ENCODE peak calls at places on chromosomes 11 and 22, in ten cellular contexts. One of them, this sample, is unnamed.

GRCh38 chr22:31272522-31273446 is 19.5 kb downstream of the PIK3IP1 start:
- DNase-seq in MM.1S: peak; percentile 59
- DNase-seq in B cell: peak; percentile 61
- DNase-seq in progenitor cell of endocrine pancreas: peak; percentile 30
- DNase-seq in LNCaP clone FGC: no peak
- DNase-seq in GM06990: no peak
- DNase-seq in foreskin fibroblast: peak; percentile 37
- DNase-seq in adrenal gland: peak; percentile 76
- DNase-seq in AG04449: no peak
- DNase-seq in A673: peak; percentile 74
- DNase-seq in this sample: peak; percentile 68

GRCh38 chr11:70200212-70200844 is 2.8 kb upstream of the FADD start:
- DNase-seq in MM.1S: no peak
- DNase-seq in B cell: no peak
- DNase-seq in progenitor cell of endocrine pancreas: no peak
- DNase-seq in LNCaP clone FGC: no peak
- DNase-seq in GM06990: no peak
- DNase-seq in foreskin fibroblast: no peak
- DNase-seq in adrenal gland: no peak
- DNase-seq in AG04449: no peak
- DNase-seq in A673: no peak
- DNase-seq in this sample: no peak

GRCh38 chr22:20249797-20250354 is 18.2 kb downstream of the RTN4R start:
- DNase-seq in MM.1S: no peak
- DNase-seq in B cell: no peak
- DNase-seq in progenitor cell of endocrine pancreas: no peak
- DNase-seq in LNCaP clone FGC: peak; percentile 59
- DNase-seq in GM06990: no peak
- DNase-seq in foreskin fibroblast: no peak
- DNase-seq in adrenal gland: peak; percentile 86
- DNase-seq in AG04449: no peak
- DNase-seq in A673: no peak
- DNase-seq in this sample: no peak

GRCh38 chr11:83649468-83649915 is 363.3 kb upstream of the CCDC90B start:
- DNase-seq in MM.1S: no peak
- DNase-seq in B cell: no peak
- DNase-seq in progenitor cell of endocrine pancreas: no peak
- DNase-seq in LNCaP clone FGC: no peak
- DNase-seq in GM06990: no peak
- DNase-seq in foreskin fibroblast: no peak
- DNase-seq in adrenal gland: no peak
- DNase-seq in AG04449: no peak
- DNase-seq in A673: peak; percentile 62
- DNase-seq in this sample: no peak

GRCh38 chr11:113204280-113204679 is 110.1 kb upstream of the TTC12 start:
- DNase-seq in MM.1S: no peak
- DNase-seq in B cell: no peak
- DNase-seq in progenitor cell of endocrine pancreas: no peak
- DNase-seq in LNCaP clone FGC: no peak
- DNase-seq in GM06990: no peak
- DNase-seq in foreskin fibroblast: no peak
- DNase-seq in adrenal gland: no peak
- DNase-seq in AG04449: no peak
- DNase-seq in A673: no peak
- DNase-seq in this sample: no peak

GRCh38 chr11:107744736-107745135 is 32.9 kb upstream of the SLN start:
- DNase-seq in MM.1S: no peak
- DNase-seq in B cell: no peak
- DNase-seq in progenitor cell of endocrine pancreas: no peak
- DNase-seq in LNCaP clone FGC: no peak
- DNase-seq in GM06990: no peak
- DNase-seq in foreskin fibroblast: no peak
- DNase-seq in adrenal gland: no peak
- DNase-seq in AG04449: no peak
- DNase-seq in A673: no peak
- DNase-seq in this sample: no peak

GRCh38 chr22:33022231-33022630 is 36.0 kb downstream of the SYN3 start:
- DNase-seq in MM.1S: no peak
- DNase-seq in B cell: no peak
- DNase-seq in progenitor cell of endocrine pancreas: no peak
- DNase-seq in LNCaP clone FGC: no peak
- DNase-seq in GM06990: no peak
- DNase-seq in foreskin fibroblast: no peak
- DNase-seq in adrenal gland: no peak
- DNase-seq in AG04449: no peak
- DNase-seq in A673: no peak
- DNase-seq in this sample: no peak

GRCh38 chr22:27948569-27948968 is 29.5 kb upstream of the PITPNB start:
- DNase-seq in MM.1S: no peak
- DNase-seq in B cell: no peak
- DNase-seq in progenitor cell of endocrine pancreas: no peak
- DNase-seq in LNCaP clone FGC: no peak
- DNase-seq in GM06990: no peak
- DNase-seq in foreskin fibroblast: no peak
- DNase-seq in adrenal gland: no peak
- DNase-seq in AG04449: no peak
- DNase-seq in A673: no peak
- DNase-seq in this sample: no peak

GRCh38 chr11:68508425-68508824 is 47.9 kb downstream of the PPP6R3 start:
- DNase-seq in MM.1S: no peak
- DNase-seq in B cell: no peak
- DNase-seq in progenitor cell of endocrine pancreas: no peak
- DNase-seq in LNCaP clone FGC: no peak
- DNase-seq in GM06990: no peak
- DNase-seq in foreskin fibroblast: no peak
- DNase-seq in adrenal gland: no peak
- DNase-seq in AG04449: peak; percentile 21
- DNase-seq in A673: no peak
- DNase-seq in this sample: no peak

GRCh38 chr11:96035031-96035743 is 111.3 kb upstream of the MTMR2 start:
- DNase-seq in MM.1S: no peak
- DNase-seq in B cell: no peak
- DNase-seq in progenitor cell of endocrine pancreas: no peak
- DNase-seq in LNCaP clone FGC: no peak
- DNase-seq in GM06990: no peak
- DNase-seq in foreskin fibroblast: no peak
- DNase-seq in adrenal gland: no peak
- DNase-seq in AG04449: no peak
- DNase-seq in A673: no peak
- DNase-seq in this sample: no peak

GRCh38 chr11:58057481-58057880 is 26.7 kb downstream of the OR6Q1 start:
- DNase-seq in MM.1S: no peak
- DNase-seq in B cell: no peak
- DNase-seq in progenitor cell of endocrine pancreas: no peak
- DNase-seq in LNCaP clone FGC: no peak
- DNase-seq in GM06990: no peak
- DNase-seq in foreskin fibroblast: no peak
- DNase-seq in adrenal gland: no peak
- DNase-seq in AG04449: no peak
- DNase-seq in A673: no peak
- DNase-seq in this sample: no peak

GRCh38 chr11:75577198-75577597 is 15.1 kb downstream of the SERPINH1 start:
- DNase-seq in MM.1S: peak; percentile 12
- DNase-seq in B cell: no peak
- DNase-seq in progenitor cell of endocrine pancreas: no peak
- DNase-seq in LNCaP clone FGC: no peak
- DNase-seq in GM06990: no peak
- DNase-seq in foreskin fibroblast: no peak
- DNase-seq in adrenal gland: peak; percentile 73
- DNase-seq in AG04449: no peak
- DNase-seq in A673: peak; percentile 58
- DNase-seq in this sample: peak; percentile 42

GRCh38 chr11:75576017-75576416 is 14.0 kb downstream of the SERPINH1 start:
- DNase-seq in MM.1S: no peak
- DNase-seq in B cell: no peak
- DNase-seq in progenitor cell of endocrine pancreas: no peak
- DNase-seq in LNCaP clone FGC: no peak
- DNase-seq in GM06990: no peak
- DNase-seq in foreskin fibroblast: no peak
- DNase-seq in adrenal gland: no peak
- DNase-seq in AG04449: no peak
- DNase-seq in A673: no peak
- DNase-seq in this sample: no peak

GRCh38 chr11:75578977-75579376 is 16.9 kb downstream of the SERPINH1 start:
- DNase-seq in MM.1S: no peak
- DNase-seq in B cell: no peak
- DNase-seq in progenitor cell of endocrine pancreas: no peak
- DNase-seq in LNCaP clone FGC: no peak
- DNase-seq in GM06990: no peak
- DNase-seq in foreskin fibroblast: no peak
- DNase-seq in adrenal gland: no peak
- DNase-seq in AG04449: no peak
- DNase-seq in A673: peak; percentile 39
- DNase-seq in this sample: no peak

GRCh38 chr11:75574698-75575265 is 12.7 kb downstream of the SERPINH1 start:
- DNase-seq in MM.1S: no peak
- DNase-seq in B cell: no peak
- DNase-seq in progenitor cell of endocrine pancreas: no peak
- DNase-seq in LNCaP clone FGC: no peak
- DNase-seq in GM06990: no peak
- DNase-seq in foreskin fibroblast: no peak
- DNase-seq in adrenal gland: no peak
- DNase-seq in AG04449: no peak
- DNase-seq in A673: no peak
- DNase-seq in this sample: no peak

GRCh38 chr11:75576445-75577049 is 14.5 kb downstream of the SERPINH1 start:
- DNase-seq in MM.1S: no peak
- DNase-seq in B cell: peak; percentile 87
- DNase-seq in progenitor cell of endocrine pancreas: no peak
- DNase-seq in LNCaP clone FGC: no peak
- DNase-seq in GM06990: peak; percentile 71
- DNase-seq in foreskin fibroblast: no peak
- DNase-seq in adrenal gland: peak; percentile 52
- DNase-seq in AG04449: no peak
- DNase-seq in A673: no peak
- DNase-seq in this sample: peak; percentile 70
- TF ChIP-seq CTCF in MM.1S: no peak
- TF ChIP-seq CTCF in B cell: no peak
- TF ChIP-seq CTCF in progenitor cell of endocrine pancreas: no peak
- TF ChIP-seq CTCF in LNCaP clone FGC: no peak
- TF ChIP-seq CTCF in GM06990: no peak
- TF ChIP-seq CTCF in foreskin fibroblast: no peak
- TF ChIP-seq CTCF in adrenal gland: no peak
- TF ChIP-seq CTCF in AG04449: no peak
- TF ChIP-seq CTCF in A673: no peak
- TF ChIP-seq CTCF in this sample: no peak

GRCh38 chr22:29703595-29704195 is 16.1 kb upstream of the CABP7 start:
- DNase-seq in MM.1S: no peak
- DNase-seq in B cell: no peak
- DNase-seq in progenitor cell of endocrine pancreas: no peak
- DNase-seq in LNCaP clone FGC: no peak
- DNase-seq in GM06990: no peak
- DNase-seq in foreskin fibroblast: no peak
- DNase-seq in adrenal gland: no peak
- DNase-seq in AG04449: no peak
- DNase-seq in A673: no peak
- DNase-seq in this sample: no peak

GRCh38 chr22:29700949-29701927 is 18.6 kb upstream of the CABP7 start:
- DNase-seq in MM.1S: no peak
- DNase-seq in B cell: no peak
- DNase-seq in progenitor cell of endocrine pancreas: no peak
- DNase-seq in LNCaP clone FGC: no peak
- DNase-seq in GM06990: no peak
- DNase-seq in foreskin fibroblast: no peak
- DNase-seq in adrenal gland: no peak
- DNase-seq in AG04449: no peak
- DNase-seq in A673: no peak
- DNase-seq in this sample: no peak

GRCh38 chr22:29702931-29703594 is 16.7 kb upstream of the CABP7 start:
- DNase-seq in MM.1S: no peak
- DNase-seq in B cell: no peak
- DNase-seq in progenitor cell of endocrine pancreas: no peak
- DNase-seq in LNCaP clone FGC: no peak
- DNase-seq in GM06990: no peak
- DNase-seq in foreskin fibroblast: no peak
- DNase-seq in adrenal gland: no peak
- DNase-seq in AG04449: no peak
- DNase-seq in A673: no peak
- DNase-seq in this sample: no peak

GRCh38 chr22:29700206-29700948 is 19.4 kb upstream of the CABP7 start:
- DNase-seq in MM.1S: no peak
- DNase-seq in B cell: no peak
- DNase-seq in progenitor cell of endocrine pancreas: no peak
- DNase-seq in LNCaP clone FGC: no peak
- DNase-seq in GM06990: no peak
- DNase-seq in foreskin fibroblast: no peak
- DNase-seq in adrenal gland: no peak
- DNase-seq in AG04449: no peak
- DNase-seq in A673: peak; percentile 52
- DNase-seq in this sample: no peak

GRCh38 chr22:29702025-29702930 is 17.5 kb upstream of the CABP7 start:
- DNase-seq in MM.1S: no peak
- DNase-seq in B cell: no peak
- DNase-seq in progenitor cell of endocrine pancreas: no peak
- DNase-seq in LNCaP clone FGC: peak; percentile 63
- DNase-seq in GM06990: no peak
- DNase-seq in foreskin fibroblast: no peak
- DNase-seq in adrenal gland: peak; percentile 48
- DNase-seq in AG04449: no peak
- DNase-seq in A673: no peak
- DNase-seq in this sample: no peak
- TF ChIP-seq CTCF in MM.1S: no peak
- TF ChIP-seq CTCF in B cell: no peak
- TF ChIP-seq CTCF in progenitor cell of endocrine pancreas: no peak
- TF ChIP-seq CTCF in LNCaP clone FGC: peak; percentile 18
- TF ChIP-seq CTCF in GM06990: no peak
- TF ChIP-seq CTCF in foreskin fibroblast: no peak
- TF ChIP-seq CTCF in adrenal gland: no peak
- TF ChIP-seq CTCF in AG04449: no peak
- TF ChIP-seq CTCF in A673: no peak
- TF ChIP-seq CTCF in this sample: no peak

DNA sequence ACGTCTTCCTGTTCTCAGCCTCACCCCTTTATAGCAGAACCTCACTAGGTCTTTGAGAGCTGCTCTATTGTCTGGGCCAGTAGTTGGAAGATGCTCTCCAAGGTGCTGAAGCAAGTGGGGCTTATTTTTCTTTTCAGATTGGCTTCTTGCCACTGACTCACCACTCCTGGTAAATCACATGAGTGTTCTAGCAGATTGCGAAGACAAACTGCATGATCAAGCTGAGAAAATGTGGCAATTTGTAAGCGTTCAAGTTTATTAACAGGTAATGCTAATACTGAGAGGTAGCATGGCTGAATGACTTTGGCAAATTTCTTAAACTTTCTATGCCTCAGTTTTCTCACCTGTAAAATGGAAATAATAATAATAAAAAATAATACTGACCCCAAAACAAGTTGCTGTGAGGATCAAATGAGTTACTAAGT is 59.2 kb downstream of the CACNG2 start:
- DNase-seq in MM.1S: peak; percentile 56
- DNase-seq in B cell: no peak
- DNase-seq in progenitor cell of endocrine pancreas: peak; percentile 57
- DNase-seq in LNCaP clone FGC: peak; percentile 36
- DNase-seq in GM06990: no peak
- DNase-seq in foreskin fibroblast: peak; percentile 84
- DNase-seq in adrenal gland: peak; percentile 80
- DNase-seq in AG04449: peak; percentile 59
- DNase-seq in A673: peak; percentile 87
- DNase-seq in this sample: peak; percentile 28
- TF ChIP-seq CTCF in MM.1S: no peak
- TF ChIP-seq CTCF in B cell: no peak
- TF ChIP-seq CTCF in progenitor cell of endocrine pancreas: no peak
- TF ChIP-seq CTCF in LNCaP clone FGC: no peak
- TF ChIP-seq CTCF in GM06990: no peak
- TF ChIP-seq CTCF in foreskin fibroblast: no peak
- TF ChIP-seq CTCF in adrenal gland: no peak
- TF ChIP-seq CTCF in AG04449: no peak
- TF ChIP-seq CTCF in A673: no peak
- TF ChIP-seq CTCF in this sample: no peak

GRCh38 chr11:120239713-120240640 is at the start of gene POU2F3:
- DNase-seq in MM.1S: no peak
- DNase-seq in B cell: no peak
- DNase-seq in progenitor cell of endocrine pancreas: no peak
- DNase-seq in LNCaP clone FGC: no peak
- DNase-seq in GM06990: no peak
- DNase-seq in foreskin fibroblast: no peak
- DNase-seq in adrenal gland: no peak
- DNase-seq in AG04449: no peak
- DNase-seq in A673: no peak
- DNase-seq in this sample: no peak
- TF ChIP-seq CTCF in MM.1S: no peak
- TF ChIP-seq CTCF in B cell: no peak
- TF ChIP-seq CTCF in progenitor cell of endocrine pancreas: peak; percentile 21
- TF ChIP-seq CTCF in LNCaP clone FGC: peak; percentile 6
- TF ChIP-seq CTCF in GM06990: peak; percentile 34
- TF ChIP-seq CTCF in foreskin fibroblast: no peak
- TF ChIP-seq CTCF in adrenal gland: no peak
- TF ChIP-seq CTCF in AG04449: peak; percentile 3
- TF ChIP-seq CTCF in A673: peak; percentile 46
- TF ChIP-seq CTCF in this sample: peak; percentile 15